ENCODE peak calls at places on chromosomes 16 and 17, in ten cellular contexts. One of them, this sample, is unnamed.

GRCh38 chr17:37701424-37702020 is 43.3 kb downstream of the HNF1B start:
- DNase-seq in NCI-H510A: no peak
- DNase-seq in HCEC 1CT: no peak
- DNase-seq in D341Med: peak
- DNase-seq in neural crest cell: peak
- DNase-seq in gastrocnemius medialis: no peak
- DNase-seq in OCI-LY7: peak
- DNase-seq in brain microvascular endothelial cell: no peak
- DNase-seq in C1 segment of cervical spinal cord: no peak
- DNase-seq in breast epithelium: no peak
- DNase-seq in this sample: no peak

GRCh38 chr17:75075597-75076253 is 12.0 kb upstream of the SLC16A5 start:
- DNase-seq in NCI-H510A: no peak
- DNase-seq in HCEC 1CT: no peak
- DNase-seq in D341Med: no peak
- DNase-seq in neural crest cell: no peak
- DNase-seq in gastrocnemius medialis: no peak
- DNase-seq in OCI-LY7: no peak
- DNase-seq in brain microvascular endothelial cell: no peak
- DNase-seq in C1 segment of cervical spinal cord: peak
- DNase-seq in breast epithelium: no peak
- DNase-seq in this sample: no peak

GRCh38 chr16:79510879-79511278 is 89.7 kb downstream of the MAF start:
- DNase-seq in NCI-H510A: no peak
- DNase-seq in HCEC 1CT: no peak
- DNase-seq in D341Med: no peak
- DNase-seq in neural crest cell: no peak
- DNase-seq in gastrocnemius medialis: no peak
- DNase-seq in OCI-LY7: no peak
- DNase-seq in brain microvascular endothelial cell: no peak
- DNase-seq in C1 segment of cervical spinal cord: no peak
- DNase-seq in breast epithelium: no peak
- DNase-seq in this sample: no peak

GRCh38 chr16:11109551-11109950 is 146.5 kb downstream of the SOCS1 start:
- DNase-seq in NCI-H510A: no peak
- DNase-seq in HCEC 1CT: no peak
- DNase-seq in D341Med: no peak
- DNase-seq in neural crest cell: no peak
- DNase-seq in gastrocnemius medialis: no peak
- DNase-seq in OCI-LY7: no peak
- DNase-seq in brain microvascular endothelial cell: no peak
- DNase-seq in C1 segment of cervical spinal cord: no peak
- DNase-seq in breast epithelium: no peak
- DNase-seq in this sample: no peak

GRCh38 chr16:57501492-57501891 is 15.2 kb upstream of the DOK4 start:
- DNase-seq in NCI-H510A: no peak
- DNase-seq in HCEC 1CT: no peak
- DNase-seq in D341Med: no peak
- DNase-seq in neural crest cell: no peak
- DNase-seq in gastrocnemius medialis: no peak
- DNase-seq in OCI-LY7: no peak
- DNase-seq in brain microvascular endothelial cell: no peak
- DNase-seq in C1 segment of cervical spinal cord: no peak
- DNase-seq in breast epithelium: no peak
- DNase-seq in this sample: peak

GRCh38 chr17:3755335-3756030 is 31.8 kb downstream of the HASPIN start:
- DNase-seq in NCI-H510A: no peak
- DNase-seq in HCEC 1CT: no peak
- DNase-seq in D341Med: no peak
- DNase-seq in neural crest cell: no peak
- DNase-seq in gastrocnemius medialis: no peak
- DNase-seq in OCI-LY7: no peak
- DNase-seq in brain microvascular endothelial cell: no peak
- DNase-seq in C1 segment of cervical spinal cord: no peak
- DNase-seq in breast epithelium: no peak
- DNase-seq in this sample: no peak

GRCh38 chr17:14947671-14948070 is 317.5 kb downstream of the PMP22 start:
- DNase-seq in NCI-H510A: no peak
- DNase-seq in HCEC 1CT: no peak
- DNase-seq in D341Med: no peak
- DNase-seq in neural crest cell: no peak
- DNase-seq in gastrocnemius medialis: no peak
- DNase-seq in OCI-LY7: no peak
- DNase-seq in brain microvascular endothelial cell: no peak
- DNase-seq in C1 segment of cervical spinal cord: no peak
- DNase-seq in breast epithelium: no peak
- DNase-seq in this sample: no peak

GRCh38 chr17:19487009-19487600 is 46.5 kb upstream of the SLC47A1 start:
- DNase-seq in NCI-H510A: no peak
- DNase-seq in HCEC 1CT: no peak
- DNase-seq in D341Med: no peak
- DNase-seq in neural crest cell: no peak
- DNase-seq in gastrocnemius medialis: no peak
- DNase-seq in OCI-LY7: no peak
- DNase-seq in brain microvascular endothelial cell: no peak
- DNase-seq in C1 segment of cervical spinal cord: no peak
- DNase-seq in breast epithelium: no peak
- DNase-seq in this sample: no peak

GRCh38 chr16:3214904-3215600 is 19.9 kb downstream of the ZNF200 start:
- DNase-seq in NCI-H510A: no peak
- DNase-seq in HCEC 1CT: peak
- DNase-seq in D341Med: no peak
- DNase-seq in neural crest cell: no peak
- DNase-seq in gastrocnemius medialis: no peak
- DNase-seq in OCI-LY7: peak
- DNase-seq in brain microvascular endothelial cell: no peak
- DNase-seq in C1 segment of cervical spinal cord: no peak
- DNase-seq in breast epithelium: no peak
- DNase-seq in this sample: no peak

GRCh38 chr17:70558821-70559220 is 389.5 kb downstream of the KCNJ2 start:
- DNase-seq in NCI-H510A: no peak
- DNase-seq in HCEC 1CT: peak
- DNase-seq in D341Med: no peak
- DNase-seq in neural crest cell: no peak
- DNase-seq in gastrocnemius medialis: no peak
- DNase-seq in OCI-LY7: no peak
- DNase-seq in brain microvascular endothelial cell: no peak
- DNase-seq in C1 segment of cervical spinal cord: no peak
- DNase-seq in breast epithelium: no peak
- DNase-seq in this sample: no peak

GRCh38 chr16:87648236-87648635 is 45.9 kb downstream of the JPH3 start:
- DNase-seq in NCI-H510A: no peak
- DNase-seq in HCEC 1CT: no peak
- DNase-seq in D341Med: no peak
- DNase-seq in neural crest cell: no peak
- DNase-seq in gastrocnemius medialis: no peak
- DNase-seq in OCI-LY7: no peak
- DNase-seq in brain microvascular endothelial cell: no peak
- DNase-seq in C1 segment of cervical spinal cord: no peak
- DNase-seq in breast epithelium: no peak
- DNase-seq in this sample: no peak

GRCh38 chr17:39591958-39592954 is 15.5 kb downstream of the NEUROD2 start:
- DNase-seq in NCI-H510A: peak
- DNase-seq in HCEC 1CT: peak
- DNase-seq in D341Med: peak
- DNase-seq in neural crest cell: peak
- DNase-seq in gastrocnemius medialis: no peak
- DNase-seq in OCI-LY7: peak
- DNase-seq in brain microvascular endothelial cell: peak
- DNase-seq in C1 segment of cervical spinal cord: no peak
- DNase-seq in breast epithelium: no peak
- DNase-seq in this sample: no peak

GRCh38 chr17:62043602-62044001 is 21.5 kb downstream of the MED13 start:
- DNase-seq in NCI-H510A: no peak
- DNase-seq in HCEC 1CT: no peak
- DNase-seq in D341Med: no peak
- DNase-seq in neural crest cell: no peak
- DNase-seq in gastrocnemius medialis: no peak
- DNase-seq in OCI-LY7: no peak
- DNase-seq in brain microvascular endothelial cell: no peak
- DNase-seq in C1 segment of cervical spinal cord: no peak
- DNase-seq in breast epithelium: no peak
- DNase-seq in this sample: no peak

GRCh38 chr16:51524555-51525373 is 373.7 kb upstream of the SALL1 start:
- DNase-seq in NCI-H510A: no peak
- DNase-seq in HCEC 1CT: peak
- DNase-seq in D341Med: no peak
- DNase-seq in neural crest cell: no peak
- DNase-seq in gastrocnemius medialis: no peak
- DNase-seq in OCI-LY7: no peak
- DNase-seq in brain microvascular endothelial cell: peak
- DNase-seq in C1 segment of cervical spinal cord: no peak
- DNase-seq in breast epithelium: no peak
- DNase-seq in this sample: no peak

GRCh38 chr17:4310349-4311060 is 46.7 kb upstream of the ANKFY1 start:
- DNase-seq in NCI-H510A: no peak
- DNase-seq in HCEC 1CT: no peak
- DNase-seq in D341Med: no peak
- DNase-seq in neural crest cell: no peak
- DNase-seq in gastrocnemius medialis: no peak
- DNase-seq in OCI-LY7: no peak
- DNase-seq in brain microvascular endothelial cell: no peak
- DNase-seq in C1 segment of cervical spinal cord: no peak
- DNase-seq in breast epithelium: no peak
- DNase-seq in this sample: no peak

GRCh38 chr16:17509194-17509593 is 38.4 kb upstream of the XYLT1 start:
- DNase-seq in NCI-H510A: no peak
- DNase-seq in HCEC 1CT: no peak
- DNase-seq in D341Med: no peak
- DNase-seq in neural crest cell: no peak
- DNase-seq in gastrocnemius medialis: no peak
- DNase-seq in OCI-LY7: no peak
- DNase-seq in brain microvascular endothelial cell: no peak
- DNase-seq in C1 segment of cervical spinal cord: no peak
- DNase-seq in breast epithelium: no peak
- DNase-seq in this sample: no peak

GRCh38 chr17:83145358-83145738 is 65.9 kb downstream of the METRNL start:
- DNase-seq in NCI-H510A: no peak
- DNase-seq in HCEC 1CT: no peak
- DNase-seq in D341Med: peak
- DNase-seq in neural crest cell: no peak
- DNase-seq in gastrocnemius medialis: no peak
- DNase-seq in OCI-LY7: no peak
- DNase-seq in brain microvascular endothelial cell: no peak
- DNase-seq in C1 segment of cervical spinal cord: no peak
- DNase-seq in breast epithelium: peak
- DNase-seq in this sample: no peak

GRCh38 chr17:27748360-27748825 is 51.9 kb downstream of the NOS2 start:
- DNase-seq in NCI-H510A: no peak
- DNase-seq in HCEC 1CT: no peak
- DNase-seq in D341Med: no peak
- DNase-seq in neural crest cell: no peak
- DNase-seq in gastrocnemius medialis: no peak
- DNase-seq in OCI-LY7: no peak
- DNase-seq in brain microvascular endothelial cell: no peak
- DNase-seq in C1 segment of cervical spinal cord: no peak
- DNase-seq in breast epithelium: no peak
- DNase-seq in this sample: no peak